ENCODE peak calls at places on chromosomes 11 and 22, in seven cellular contexts. U is left ventricle myocardium inferior, Z is MM.1S, T is pancreas, K is prostate gland, O is PC-3, J is uterus. F is an unnamed sample. For H3K9me3 and H3K27me3, the result is how much of the 10 kb centered on the place peaks cover.

GRCh38 chr11:125591659-125592304 is 870 bp upstream of the STT3A start:
- DNase-seq in U (peak), Z (peak), T (peak), K (peak), O (peak), J (peak), F (peak)

GRCh38 chr11:60625262-60625661 is 74.2 kb upstream of the MS4A8 start:
- DNase-seq in U (no peak), Z (peak), T (no peak), K (peak), O (peak), J (no peak), F (peak)

GRCh38 chr11:130190371-130190881 is 30.8 kb downstream of the ST14 start:
- DNase-seq in U (no peak), Z (no peak), T (peak), K (no peak), O (no peak), J (no peak), F (no peak)

GRCh38 chr11:122741613-122742012 is 86.1 kb downstream of the UBASH3B start:
- DNase-seq in U (peak), Z (no peak), T (no peak), K (no peak), O (no peak), J (peak), F (no peak)

GRCh38 chr11:35875063-35875462 is 68.8 kb upstream of the LDLRAD3 start:
- DNase-seq in U (no peak), Z (no peak), T (no peak), K (no peak), O (no peak), J (no peak), F (no peak)

GRCh38 chr11:65121447-65121864 is 478 bp downstream of the FAU start:
- DNase-seq in U (peak), Z (peak), T (peak), K (no peak), O (no peak), J (no peak), F (no peak)

GRCh38 chr22:37639070-37639760 is at the start of gene SH3BP1:
- DNase-seq in U (peak), Z (peak), T (no peak), K (no peak), O (peak), J (peak), F (no peak)

GRCh38 chr11:18243783-18244362 is 4.6 kb downstream of the SAA2 start:
- DNase-seq in U (no peak), Z (peak), T (no peak), K (peak), O (peak), J (no peak), F (peak)

GRCh38 chr11:61002598-61002997 is 31.1 kb downstream of the CD6 start:
- DNase-seq in U (no peak), Z (no peak), T (no peak), K (no peak), O (no peak), J (no peak), F (no peak)

GRCh38 chr11:64284962-64285884 is at the start of gene GPR137:
- DNase-seq in U (peak), Z (peak), T (peak), K (peak), O (peak), J (peak), F (peak)

GRCh38 chr11:121426476-121427454 is 25.3 kb upstream of the SORL1 start:
- DNase-seq in U (peak), Z (no peak), T (no peak), K (no peak), O (peak), J (peak), F (peak)

GRCh38 chr11:81870066-81870412 is 863.6 kb downstream of the FAM181B start:
- DNase-seq in U (no peak), Z (no peak), T (no peak), K (no peak), O (no peak), J (no peak), F (no peak)

GRCh38 chr11:81870815-81871214 is 862.8 kb downstream of the FAM181B start:
- DNase-seq in U (no peak), Z (no peak), T (no peak), K (no peak), O (no peak), J (no peak), F (no peak)

GRCh38 chr11:81874627-81875026 is 859.0 kb downstream of the FAM181B start:
- DNase-seq in U (no peak), Z (peak), T (no peak), K (no peak), O (no peak), J (no peak), F (no peak)

DNA sequence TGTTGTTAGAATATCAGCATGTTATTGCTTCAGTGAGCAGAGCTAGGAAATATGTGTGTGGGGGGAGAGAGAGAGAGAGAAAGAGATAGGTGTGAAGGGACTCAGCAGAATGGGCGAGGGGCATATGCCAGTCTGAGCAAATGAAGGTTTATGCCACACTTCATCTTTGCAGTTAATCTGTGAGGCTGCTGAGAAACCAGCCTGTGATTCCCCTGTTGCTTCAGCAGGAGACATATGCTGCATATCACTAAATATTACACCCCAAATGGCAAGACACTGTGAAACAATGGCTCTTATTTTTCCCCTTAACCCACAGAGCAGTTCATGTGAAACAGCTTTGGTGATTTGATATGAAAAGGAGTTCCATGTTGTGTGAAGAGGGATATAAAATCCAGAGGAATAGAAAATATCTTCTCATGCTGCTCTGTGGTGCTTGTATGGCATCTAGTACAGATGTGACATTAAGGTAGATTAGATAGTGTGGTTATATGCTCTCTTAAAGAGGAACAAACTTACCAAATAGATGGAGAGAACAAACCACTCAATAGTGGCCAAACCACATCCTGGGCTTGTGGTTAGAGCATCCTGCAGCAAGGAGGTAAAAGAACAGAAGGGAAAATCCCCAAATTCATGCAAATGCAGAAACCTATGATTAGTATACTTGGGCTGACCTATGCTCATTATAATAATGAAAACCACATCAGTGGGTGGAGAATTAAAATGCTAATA is 864.2 kb downstream of the FAM181B start:
- DNase-seq in U (no peak), Z (peak), T (no peak), K (no peak), O (no peak), J (no peak), F (no peak)
- H3K4me3 ChIP-seq in U (no peak), Z (peak), T (no peak), K (no peak), O (no peak), J (no peak), F (no peak)

GRCh38 chr11:11865449-11865848 is 23.7 kb downstream of the USP47 start:
- DNase-seq in U (no peak), Z (no peak), T (no peak), K (no peak), O (no peak), J (no peak), F (no peak)

GRCh38 chr11:11866203-11866602 is 24.4 kb downstream of the USP47 start:
- DNase-seq in U (no peak), Z (no peak), T (no peak), K (no peak), O (no peak), J (no peak), F (no peak)

GRCh38 chr11:11864332-11864731 is 22.6 kb downstream of the USP47 start:
- DNase-seq in U (no peak), Z (peak), T (no peak), K (no peak), O (no peak), J (no peak), F (no peak)

GRCh38 chr11:11862995-11863394 is 21.2 kb downstream of the USP47 start:
- DNase-seq in U (no peak), Z (no peak), T (no peak), K (no peak), O (no peak), J (no peak), F (no peak)

GRCh38 chr11:11864803-11865202 is 23.0 kb downstream of the USP47 start:
- DNase-seq in U (no peak), Z (no peak), T (no peak), K (no peak), O (no peak), J (no peak), F (no peak)
- H3K9me3 ChIP-seq in U (under half), Z (under half), T (under half), K (under half), O (under half), J (under half), F (under half)

DNA sequence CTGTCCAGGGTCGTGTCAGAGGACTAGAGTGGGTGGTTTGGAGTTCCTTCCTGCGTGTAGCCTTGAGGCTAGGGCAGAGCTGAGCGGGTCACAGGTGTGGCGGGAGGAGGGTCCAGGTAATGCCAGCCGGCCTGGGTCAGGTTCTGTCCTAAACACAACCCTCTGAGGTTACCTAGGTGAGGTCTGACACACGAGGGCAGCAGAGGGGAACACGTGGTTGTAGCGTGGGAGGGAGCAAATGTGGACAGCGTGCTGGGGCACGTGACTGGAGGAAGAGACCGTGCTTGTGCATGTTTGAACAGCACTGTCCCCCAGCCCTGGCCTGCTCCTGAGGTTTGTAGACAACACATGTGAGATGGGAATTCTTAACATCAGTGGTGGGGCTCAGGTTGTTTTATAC is 13.1 kb downstream of the MOV10L1 start:
- DNase-seq in U (no peak), Z (no peak), T (no peak), K (no peak), O (peak), J (no peak), F (no peak)
- H3K27me3 ChIP-seq in U (half or more), Z (under half), T (under half), K (under half), O (under half), J (under half), F (under half)

DNA sequence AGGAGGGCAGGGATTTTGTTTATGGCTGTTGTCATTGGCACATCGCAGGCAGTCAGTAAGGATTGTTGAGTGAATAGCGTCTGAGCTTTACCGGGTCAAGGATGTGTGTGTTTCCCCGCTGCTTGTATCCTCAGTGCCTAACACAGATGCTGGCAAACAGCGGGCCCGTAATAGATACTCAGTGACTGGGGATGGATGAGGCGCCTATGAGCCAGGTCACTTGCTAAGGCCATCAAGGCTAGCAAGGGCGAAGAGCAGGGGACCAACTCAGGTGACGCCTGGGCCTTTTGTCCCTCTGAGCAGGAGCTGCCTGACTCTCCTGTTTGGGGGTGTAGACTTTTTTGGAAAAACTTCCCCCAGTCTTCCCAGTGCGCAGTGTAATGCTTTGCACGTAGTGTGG is 118.1 kb downstream of the HIPK3 start:
- DNase-seq in U (no peak), Z (no peak), T (no peak), K (no peak), O (no peak), J (no peak), F (no peak)
- H3K4me3 ChIP-seq in U (peak), Z (peak), T (no peak), K (no peak), O (peak), J (no peak), F (peak)

DNA sequence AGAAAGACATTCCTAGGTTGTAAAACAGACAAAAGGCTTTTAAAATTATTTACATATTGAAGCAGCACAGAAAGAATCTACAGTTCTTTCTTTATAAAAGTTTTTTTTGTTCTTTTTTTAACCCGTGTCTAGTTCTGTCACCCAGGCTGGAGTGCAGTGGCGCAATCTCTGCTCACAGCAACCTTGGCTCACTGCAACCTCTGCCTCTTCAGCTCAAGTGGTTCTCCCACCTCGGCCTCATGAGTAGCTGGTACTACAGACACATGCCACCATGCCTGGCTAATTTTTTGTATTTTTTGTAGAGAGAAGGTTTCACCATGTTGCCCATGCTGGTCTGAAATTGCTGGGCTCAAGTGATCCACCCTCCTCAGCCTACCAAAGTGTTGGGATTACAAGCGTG is 3.8 kb upstream of the INCENP start:
- DNase-seq in U (no peak), Z (no peak), T (no peak), K (no peak), O (no peak), J (no peak), F (no peak)
- H3K9me3 ChIP-seq in U (under half), Z (under half), T (under half), K (under half), O (under half), J (under half), F (under half)

F was measured in MG63.